ENCODE peak calls at places on chromosome 13, in six cellular contexts. O is IMR-90, B is brain microvascular endothelial cell, S is dorsolateral prefrontal cortex, Z is pancreas, Q is RWPE1. X is an unnamed sample.

GRCh38 chr13:73754727-73755292 is 379.4 kb downstream of the KLF12 start:
- DNase-seq in O (peak), B (peak), S (no peak), Z (no peak), Q (peak), X (peak)

GRCh38 chr13:48828962-48829405 is 146.7 kb upstream of the FNDC3A start:
- DNase-seq in O (peak), B (no peak), S (no peak), Z (no peak), Q (peak), X (no peak)

GRCh38 chr13:36420437-36420891 is 11.8 kb upstream of the CCNA1 start:
- DNase-seq in O (peak), B (peak), S (peak), Z (peak), Q (peak), X (peak)

GRCh38 chr13:50923272-50923671 is 13.7 kb downstream of the RNASEH2B start:
- DNase-seq in O (no peak), B (no peak), S (no peak), Z (no peak), Q (no peak), X (no peak)

GRCh38 chr13:26978081-26978860 is 193.3 kb downstream of the USP12 start:
- DNase-seq in O (no peak), B (no peak), S (no peak), Z (no peak), Q (no peak), X (no peak)

GRCh38 chr13:107834268-107834667 is 381.1 kb downstream of the LIG4 start:
- DNase-seq in O (peak), B (no peak), S (no peak), Z (no peak), Q (no peak), X (peak)

GRCh38 chr13:30892966-30893365 is 13.1 kb upstream of the MEDAG start:
- DNase-seq in O (peak), B (peak), S (no peak), Z (no peak), Q (no peak), X (no peak)

GRCh38 chr13:25178070-25178469 is 6.0 kb upstream of the AMER2 start:
- DNase-seq in O (no peak), B (no peak), S (no peak), Z (no peak), Q (no peak), X (no peak)

GRCh38 chr13:48545608-48546007 is 12.7 kb upstream of the RCBTB2 start:
- DNase-seq in O (no peak), B (no peak), S (no peak), Z (no peak), Q (no peak), X (no peak)

GRCh38 chr13:51192348-51192747 is 29.9 kb upstream of the FAM124A start:
- DNase-seq in O (no peak), B (peak), S (no peak), Z (no peak), Q (no peak), X (no peak)

GRCh38 chr13:39250440-39250839 is 212.2 kb downstream of the NHLRC3 start:
- DNase-seq in O (no peak), B (no peak), S (no peak), Z (no peak), Q (no peak), X (no peak)

GRCh38 chr13:99577934-99578917 is 77.0 kb downstream of the TM9SF2 start:
- DNase-seq in O (no peak), B (no peak), S (no peak), Z (no peak), Q (no peak), X (no peak)

GRCh38 chr13:35927554-35927953 is 203.6 kb downstream of the DCLK1 start:
- DNase-seq in O (peak), B (peak), S (no peak), Z (no peak), Q (peak), X (peak)

GRCh38 chr13:21670006-21670882 is 629 bp upstream of the FGF9 start:
- DNase-seq in O (peak), B (peak), S (no peak), Z (peak), Q (peak), X (peak)

GRCh38 chr13:112959206-112959605 is 9.8 kb upstream of the MCF2L start:
- DNase-seq in O (no peak), B (no peak), S (peak), Z (no peak), Q (no peak), X (no peak)

GRCh38 chr13:80669112-80669511 is 328.2 kb upstream of the SPRY2 start:
- DNase-seq in O (no peak), B (no peak), S (no peak), Z (no peak), Q (no peak), X (no peak)

GRCh38 chr13:87810391-87810801 is 139.2 kb downstream of the SLITRK5 start:
- DNase-seq in O (no peak), B (no peak), S (no peak), Z (no peak), Q (no peak), X (no peak)

GRCh38 chr13:34750078-34750703 is 191.9 kb upstream of the NBEA start:
- DNase-seq in O (no peak), B (no peak), S (peak), Z (peak), Q (no peak), X (no peak)

GRCh38 chr13:103952183-103952582 is 886.0 kb upstream of the SLC10A2 start:
- DNase-seq in O (no peak), B (no peak), S (no peak), Z (no peak), Q (no peak), X (no peak)

GRCh38 chr13:100173203-100173602 is 84.3 kb downstream of the PCCA start:
- DNase-seq in O (no peak), B (no peak), S (no peak), Z (no peak), Q (no peak), X (no peak)

GRCh38 chr13:61276401-61276800 is 139.2 kb downstream of the PCDH20 start:
- DNase-seq in O (no peak), B (no peak), S (no peak), Z (no peak), Q (no peak), X (no peak)

GRCh38 chr13:83740622-83741021 is 141.7 kb downstream of the SLITRK1 start:
- DNase-seq in O (no peak), B (no peak), S (no peak), Z (no peak), Q (no peak), X (no peak)

GRCh38 chr13:79448413-79448812 is 32.5 kb upstream of the NDFIP2 start:
- DNase-seq in O (peak), B (no peak), S (no peak), Z (no peak), Q (no peak), X (no peak)

GRCh38 chr13:26679945-26680516 is 80.6 kb downstream of the GPR12 start:
- DNase-seq in O (peak), B (peak), S (no peak), Z (no peak), Q (no peak), X (peak)

GRCh38 chr13:114048463-114048862 is 74.6 kb upstream of the C13orf46 start:
- DNase-seq in O (no peak), B (no peak), S (no peak), Z (no peak), Q (no peak), X (no peak)

GRCh38 chr13:32838985-32839384 is 177.2 kb upstream of the KL start:
- DNase-seq in O (peak), B (peak), S (no peak), Z (no peak), Q (no peak), X (peak)

GRCh38 chr13:39952244-39953233 is 297.1 kb downstream of the COG6 start:
- DNase-seq in O (peak), B (peak), S (no peak), Z (no peak), Q (no peak), X (peak)

GRCh38 chr13:97257800-97258799 is 36.0 kb downstream of the MBNL2 start:
- DNase-seq in O (peak), B (peak), S (no peak), Z (peak), Q (peak), X (peak)

GRCh38 chr13:25753976-25754375 is 297.8 kb downstream of the SHISA2 start:
- DNase-seq in O (no peak), B (no peak), S (no peak), Z (no peak), Q (no peak), X (peak)

GRCh38 chr13:47288546-47288945 is 391.7 kb upstream of the HTR2A start:
- DNase-seq in O (peak), B (peak), S (no peak), Z (no peak), Q (no peak), X (peak)

GRCh38 chr13:47903836-47904235 is 97.2 kb downstream of the SUCLA2 start:
- DNase-seq in O (peak), B (peak), S (no peak), Z (no peak), Q (peak), X (peak)

GRCh38 chr13:70206671-70207070 is 98.4 kb upstream of the KLHL1 start:
- DNase-seq in O (no peak), B (no peak), S (no peak), Z (no peak), Q (no peak), X (no peak)

GRCh38 chr13:80100636-80101035 is 240.3 kb downstream of the SPRY2 start:
- DNase-seq in O (peak), B (peak), S (no peak), Z (no peak), Q (no peak), X (no peak)

DNA sequence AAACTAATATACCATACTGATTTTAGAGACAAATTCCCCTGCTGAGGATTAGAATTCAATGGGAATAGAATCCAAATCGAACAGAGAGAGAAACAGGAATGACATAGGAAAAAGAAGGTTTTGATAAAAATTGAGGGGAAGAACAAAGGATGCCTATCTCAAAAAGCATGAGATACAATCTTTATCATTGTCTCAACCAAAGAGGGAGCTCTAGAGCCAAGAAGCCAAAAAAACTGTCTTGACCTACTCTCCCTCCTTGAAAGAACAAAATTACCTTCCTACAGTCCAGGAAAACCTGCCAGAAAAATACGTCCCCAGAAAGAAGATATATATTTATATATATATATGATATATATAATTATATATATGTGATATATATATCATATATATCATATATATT is 39.2 kb upstream of the MIR17HG start:
- DNase-seq in O (no peak), B (no peak), S (no peak), Z (no peak), Q (no peak), X (no peak)
- TF ChIP-seq CTCF in O (peak), B (peak), S (no peak), Z (no peak), Q (no peak), X (peak)

GRCh38 chr13:76019421-76020044 is 383.4 kb downstream of the LMO7 start:
- DNase-seq in O (no peak), B (no peak), S (peak), Z (no peak), Q (no peak), X (peak)
- TF ChIP-seq CTCF in O (no peak), B (peak), S (peak), Z (no peak), Q (no peak), X (peak)

GRCh38 chr13:111572956-111573355 is 252.5 kb downstream of the TEX29 start:
- DNase-seq in O (no peak), B (no peak), S (no peak), Z (peak), Q (no peak), X (no peak)
- TF ChIP-seq CTCF in O (no peak), B (no peak), S (no peak), Z (no peak), Q (no peak), X (no peak)

GRCh38 chr13:44818428-44818827 is 170.8 kb downstream of the NUFIP1 start:
- DNase-seq in O (peak), B (peak), S (no peak), Z (no peak), Q (peak), X (peak)
- TF ChIP-seq CTCF in O (peak), B (peak), S (no peak), Z (no peak), Q (no peak), X (no peak)

GRCh38 chr13:59901191-59901590 is 262.5 kb downstream of the DIAPH3 start:
- DNase-seq in O (no peak), B (no peak), S (no peak), Z (no peak), Q (no peak), X (no peak)

GRCh38 chr13:59906413-59907027 is 257.2 kb downstream of the DIAPH3 start:
- DNase-seq in O (peak), B (peak), S (no peak), Z (no peak), Q (peak), X (peak)
- TF ChIP-seq CTCF in O (peak), B (peak), S (peak), Z (peak), Q (peak), X (peak)

X was measured in astrocyte of the spinal cord.